ENCODE peak calls at places on chromosomes 1 and 21, in eight cellular contexts. V is Peyer's patch; M is activated effector memory CD4-positive, alpha-beta T cell treated with anti-CD3 and anti-CD28 coated beads, Interleukin-2, amount 50 U/mL, for 16 hours; Y is head of caudate nucleus; E is heart right ventricle; P is omental fat pad; S is GM23338; L is activated T-cell treated with anti-CD3 and anti-CD28 coated beads, Interleukin-2, amount 50 U/mL, for 4 hours. O is an unnamed sample.
A peak's percentile ranks its signal among the peaks of the same experiment; 100 is the strongest.

GRCh38 chr1:228471762-228472398 is 15.3 kb upstream of the RNF187 start:
- DNase-seq in L (no peak), V (no peak), M (peak; percentile 63), S (peak; percentile 93), E (no peak), P (no peak), Y (no peak), O (no peak)

GRCh38 chr1:76425843-76426145 is 351.2 kb downstream of the ST6GALNAC3 start:
- DNase-seq in M (no peak), E (no peak), Y (no peak), L (no peak), V (no peak), P (no peak), S (no peak), O (no peak)

GRCh38 chr1:86788300-86789206 is 84.2 kb downstream of the SH3GLB1 start:
- DNase-seq in L (no peak), E (no peak), P (no peak), Y (no peak), V (no peak), M (no peak), S (no peak), O (no peak)

GRCh38 chr1:41463516-41463915 is 21.0 kb downstream of the EDN2 start:
- DNase-seq in L (no peak), V (no peak), S (no peak), Y (no peak), M (no peak), E (no peak), P (no peak), O (no peak)

GRCh38 chr1:27990920-27991537 is 31.3 kb downstream of the XKR8 start:
- DNase-seq in M (no peak), L (no peak), Y (no peak), S (no peak), V (no peak), E (no peak), P (no peak), O (no peak)

GRCh38 chr1:198167436-198167934 is 10.7 kb downstream of the NEK7 start:
- DNase-seq in M (no peak), E (peak; percentile 30), V (no peak), L (peak; percentile 33), S (no peak), Y (no peak), P (no peak), O (no peak)

GRCh38 chr1:70528591-70529333 is 117.7 kb downstream of the CTH start:
- DNase-seq in S (peak; percentile 80), M (no peak), E (peak; percentile 21), P (no peak), V (no peak), Y (no peak), L (no peak), O (peak; percentile 62)

GRCh38 chr1:22383526-22384291 is 67.9 kb upstream of the ZBTB40 start:
- DNase-seq in L (no peak), P (no peak), E (no peak), M (no peak), V (no peak), Y (peak; percentile 22), S (no peak), O (no peak)

GRCh38 chr1:58250587-58250948 is 296.0 kb downstream of the OMA1 start:
- DNase-seq in Y (no peak), M (no peak), V (no peak), S (no peak), L (no peak), E (no peak), P (no peak), O (no peak)

GRCh38 chr1:94873520-94874351 is 53.2 kb downstream of the CNN3 start:
- DNase-seq in E (peak; percentile 40), S (no peak), V (no peak), L (no peak), M (no peak), P (no peak), Y (peak; percentile 40), O (peak; percentile 91)

GRCh38 chr1:27726173-27726793 is 522 bp downstream of the FAM76A start:
- DNase-seq in E (peak; percentile 52), V (peak; percentile 42), Y (peak; percentile 40), L (peak; percentile 18), S (peak; percentile 67), M (peak; percentile 78), P (no peak), O (peak; percentile 61)

GRCh38 chr21:34670220-34670961 is 1.6 kb downstream of the CLIC6 start:
- DNase-seq in M (no peak), L (no peak), S (peak; percentile 70), Y (no peak), E (no peak), V (no peak), P (no peak), O (no peak)

GRCh38 chr21:41755258-41755933 is 11.5 kb downstream of the RIPK4 start:
- DNase-seq in P (no peak), S (no peak), E (no peak), M (no peak), Y (no peak), V (no peak), L (no peak), O (no peak)

O was measured in Ammon's horn.